ENCODE peak calls at places on chromosomes 3 and 15, in five cellular contexts. F, L, W, R and X are unnamed samples. For H3K4me1, the result is how much of the 10 kb centered on the place peaks cover.

GRCh38 chr3:52230889-52231499 is 5.5 kb upstream of the TLR9 start:
- DNase-seq in R (no peak), W (peak), L (no peak), F (no peak), X (no peak)

GRCh38 chr15:58369261-58369699 is 62.5 kb upstream of the LIPC start:
- DNase-seq in R (no peak), L (peak), W (no peak), F (no peak), X (no peak)

GRCh38 chr3:46634856-46635255 is 22.5 kb downstream of the FAM240A start:
- DNase-seq in R (no peak), W (no peak), L (no peak), F (no peak), X (no peak)

GRCh38 chr3:190326930-190327329 is 4.7 kb upstream of the CLDN1 start:
- DNase-seq in L (peak), F (no peak), W (peak), R (no peak), X (no peak)

GRCh38 chr3:134621824-134622223 is 29.0 kb downstream of the KY start:
- DNase-seq in F (no peak), W (no peak), L (peak), R (no peak), X (no peak)

GRCh38 chr15:75349851-75350588 is 3.2 kb downstream of the NEIL1 start:
- DNase-seq in R (no peak), L (no peak), W (no peak), F (peak), X (peak)

GRCh38 chr3:111904376-111905241 is 45.5 kb downstream of the PHLDB2 start:
- DNase-seq in R (peak), L (peak), F (no peak), W (no peak), X (no peak)

GRCh38 chr15:63043391-63044076 is 987 bp downstream of the TPM1 start:
- DNase-seq in R (no peak), W (peak), F (no peak), L (no peak), X (peak)

GRCh38 chr15:71295242-71296031 is 180.2 kb downstream of the THSD4 start:
- DNase-seq in L (peak), F (no peak), R (peak), W (peak), X (no peak)

GRCh38 chr3:138625707-138626365 is 17.3 kb downstream of the FAIM start:
- DNase-seq in R (no peak), W (no peak), L (peak), F (no peak), X (no peak)

GRCh38 chr3:50671331-50671730 is 3.4 kb upstream of the DOCK3 start:
- DNase-seq in R (peak), F (no peak), L (peak), W (no peak), X (no peak)

GRCh38 chr3:123629747-123630047 is 44.8 kb upstream of the HACD2 start:
- DNase-seq in R (no peak), L (no peak), F (no peak), W (no peak), X (no peak)

GRCh38 chr3:25438791-25439555 is 10.9 kb downstream of the RARB start:
- DNase-seq in W (no peak), R (no peak), L (no peak), F (no peak), X (no peak)

GRCh38 chr3:119184083-119184482 is 10.7 kb downstream of the UPK1B start:
- DNase-seq in F (no peak), R (no peak), W (no peak), L (no peak), X (no peak)

GRCh38 chr3:59473580-59473979 is 423.8 kb upstream of the CFAP20DC start:
- DNase-seq in F (no peak), R (no peak), W (no peak), L (no peak), X (no peak)

GRCh38 chr15:29110733-29111132 is 158.9 kb downstream of the NSMCE3 start:
- DNase-seq in R (no peak), W (no peak), L (no peak), F (no peak), X (no peak)

GRCh38 chr3:181362378-181362777 is 349.3 kb upstream of the SOX2 start:
- DNase-seq in F (no peak), L (no peak), W (no peak), R (no peak), X (no peak)

GRCh38 chr15:58313304-58313703 is 118.5 kb upstream of the LIPC start:
- DNase-seq in R (no peak), W (no peak), L (no peak), F (no peak), X (no peak)

GRCh38 chr3:34008836-34009479 is 210.5 kb downstream of the PDCD6IP start:
- DNase-seq in W (no peak), L (no peak), F (no peak), R (no peak), X (no peak)

GRCh38 chr15:32861741-32862140 is 143.9 kb downstream of the GREM1 start:
- DNase-seq in F (no peak), R (no peak), W (no peak), L (peak), X (no peak)

GRCh38 chr3:78660958-78661357 is 1106.8 kb downstream of the ROBO1 start:
- DNase-seq in W (peak), F (no peak), R (no peak), L (no peak), X (no peak)

GRCh38 chr15:99683000-99683670 is 50.1 kb downstream of the LYSMD4 start:
- DNase-seq in R (no peak), L (peak), F (no peak), W (no peak), X (no peak)

GRCh38 chr3:138202945-138203701 is 16.0 kb downstream of the ARMC8 start:
- DNase-seq in L (no peak), F (no peak), R (no peak), W (no peak), X (no peak)

GRCh38 chr15:100878130-100878529 is 1.5 kb upstream of the ALDH1A3 start:
- DNase-seq in L (no peak), R (no peak), W (no peak), F (no peak), X (no peak)

GRCh38 chr3:8970971-8971589 is 7.8 kb upstream of the RAD18 start:
- DNase-seq in F (peak), W (peak), R (peak), L (peak), X (peak)

GRCh38 chr3:177299250-177299649 is 102.0 kb upstream of the TBL1XR1 start:
- DNase-seq in F (no peak), L (no peak), R (no peak), W (no peak), X (no peak)

GRCh38 chr3:50978991-50979667 is 304.4 kb downstream of the DOCK3 start:
- DNase-seq in F (no peak), W (no peak), R (no peak), L (no peak), X (no peak)

GRCh38 chr15:73190189-73190601 is 137.9 kb downstream of the NEO1 start:
- DNase-seq in F (no peak), L (peak), R (no peak), W (no peak), X (no peak)

GRCh38 chr3:147886889-147887288 is 477.7 kb downstream of the ZIC1 start:
- DNase-seq in L (no peak), W (no peak), R (no peak), F (no peak), X (no peak)

GRCh38 chr3:124919756-124920155 is 14.8 kb downstream of the MUC13 start:
- DNase-seq in F (no peak), L (no peak), W (no peak), R (no peak), X (no peak)

GRCh38 chr3:195883160-195883559 is 25.2 kb downstream of the TNK2 start:
- DNase-seq in R (no peak), L (no peak), W (no peak), F (no peak), X (no peak)

GRCh38 chr3:195883801-195884200 is 24.6 kb downstream of the TNK2 start:
- DNase-seq in F (no peak), R (no peak), L (no peak), W (no peak), X (no peak)

GRCh38 chr3:195884691-195885035 is 23.7 kb downstream of the TNK2 start:
- DNase-seq in F (no peak), R (no peak), L (no peak), W (no peak), X (no peak)

GRCh38 chr3:195886181-195887141 is 21.9 kb downstream of the TNK2 start:
- DNase-seq in R (no peak), F (no peak), L (peak), W (no peak), X (no peak)

DNA sequence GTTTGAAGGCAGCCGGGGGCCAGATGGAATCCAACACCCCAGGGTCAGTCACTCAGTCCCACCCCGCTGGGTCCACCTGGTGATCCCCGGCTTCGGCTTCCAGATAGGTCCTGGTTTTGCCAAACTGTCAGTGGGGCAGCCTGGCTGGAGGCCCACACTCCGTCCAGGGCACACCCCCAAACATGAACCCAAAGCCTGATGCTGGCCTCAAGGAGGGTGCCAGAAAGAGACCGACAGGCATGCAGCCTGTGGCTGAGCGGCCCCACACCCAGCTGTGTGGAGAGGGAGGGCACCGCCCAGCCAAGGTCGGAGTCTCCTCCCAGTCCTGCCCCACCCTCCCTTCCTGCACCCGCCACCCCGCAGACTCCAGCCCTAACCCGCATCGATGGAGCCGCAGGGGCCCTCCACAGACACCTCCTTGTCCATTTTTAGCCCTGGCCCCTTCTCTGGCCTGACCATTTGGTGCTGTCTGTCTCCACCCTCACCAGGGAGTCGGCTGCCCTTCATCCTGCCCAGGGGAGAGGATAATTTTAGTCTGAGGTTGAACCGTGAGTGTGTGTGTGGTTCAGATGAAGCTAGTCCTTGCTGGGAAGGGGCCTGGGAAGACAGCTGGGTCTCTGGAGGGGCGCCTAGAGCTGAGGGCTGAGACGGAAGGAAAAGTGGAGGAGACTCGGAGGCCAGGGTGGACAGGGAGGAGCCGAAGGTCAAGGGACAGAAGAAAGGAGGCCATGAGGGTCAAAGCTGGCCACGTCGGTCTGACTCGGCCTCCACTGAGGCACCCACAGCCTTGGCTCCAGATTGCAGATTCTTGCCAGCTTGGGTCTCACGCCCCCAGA is 23.1 kb downstream of the TNK2 start:
- DNase-seq in R (no peak), L (no peak), W (no peak), F (no peak), X (peak)
- TF ChIP-seq POLR2A in R (no peak), L (no peak), W (no peak), F (no peak), X (no peak)

GRCh38 chr3:186097663-186098451 is 11.0 kb downstream of the ETV5 start:
- DNase-seq in R (peak), L (peak), W (no peak), F (peak), X (no peak)
- H3K4me1 ChIP-seq in R (under half), L (under half), W (under half), F (half or more), X (under half)

GRCh38 chr15:51982770-51983103 is 11.2 kb upstream of the LEO1 start:
- DNase-seq in F (no peak), W (no peak), L (no peak), R (peak), X (no peak)

DNA sequence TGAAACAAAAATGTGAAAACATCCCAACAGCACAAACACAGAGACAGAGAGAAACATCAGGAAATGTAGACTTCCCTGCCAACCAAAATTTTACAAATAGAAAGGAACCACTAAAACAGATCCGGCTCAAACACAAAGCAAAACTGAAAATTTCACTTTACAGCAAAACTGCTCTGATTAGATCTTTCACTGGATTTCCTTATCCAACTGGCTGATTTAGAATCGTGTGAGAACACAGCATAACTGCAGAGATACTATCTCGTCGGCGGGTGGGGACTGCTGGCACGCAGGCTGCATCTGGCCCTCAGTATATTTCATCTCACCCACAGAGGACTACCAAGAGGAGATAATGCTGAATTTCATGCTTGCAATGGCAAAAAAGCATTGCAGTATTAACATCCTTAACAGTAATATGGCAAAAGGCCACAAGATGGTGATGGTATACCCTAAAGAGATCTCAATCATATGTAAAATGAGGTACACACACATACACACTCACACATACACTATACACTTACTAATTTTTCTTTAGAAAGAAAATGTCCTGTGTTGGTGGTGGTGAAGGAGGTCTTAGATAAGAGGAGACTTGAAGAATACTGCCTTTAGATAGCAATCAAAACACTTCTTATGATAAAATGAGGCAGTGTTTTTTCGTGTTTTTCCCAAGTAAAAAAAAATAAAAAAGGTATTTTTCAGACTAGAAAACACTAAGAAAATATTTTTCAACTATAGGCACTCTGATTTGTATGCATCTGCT is 10.6 kb upstream of the LEO1 start:
- DNase-seq in W (peak), R (peak), F (no peak), L (peak), X (no peak)
- TF ChIP-seq CTCF in W (peak), R (peak), F (peak), L (peak), X (peak)

GRCh38 chr3:122512284-122512683 is 2.5 kb downstream of the KPNA1 start:
- DNase-seq in F (no peak), W (no peak), R (no peak), L (no peak), X (no peak)

GRCh38 chr3:122515020-122515468 is 305 bp upstream of the KPNA1 start:
- DNase-seq in F (no peak), W (no peak), L (no peak), R (no peak), X (no peak)

GRCh38 chr3:122514123-122515019 is at the start of gene KPNA1:
- DNase-seq in L (peak), R (peak), F (peak), W (peak), X (peak)

GRCh38 chr3:122515856-122516255 is 1.1 kb upstream of the KPNA1 start:
- DNase-seq in F (no peak), W (no peak), L (no peak), R (no peak), X (no peak)

DNA sequence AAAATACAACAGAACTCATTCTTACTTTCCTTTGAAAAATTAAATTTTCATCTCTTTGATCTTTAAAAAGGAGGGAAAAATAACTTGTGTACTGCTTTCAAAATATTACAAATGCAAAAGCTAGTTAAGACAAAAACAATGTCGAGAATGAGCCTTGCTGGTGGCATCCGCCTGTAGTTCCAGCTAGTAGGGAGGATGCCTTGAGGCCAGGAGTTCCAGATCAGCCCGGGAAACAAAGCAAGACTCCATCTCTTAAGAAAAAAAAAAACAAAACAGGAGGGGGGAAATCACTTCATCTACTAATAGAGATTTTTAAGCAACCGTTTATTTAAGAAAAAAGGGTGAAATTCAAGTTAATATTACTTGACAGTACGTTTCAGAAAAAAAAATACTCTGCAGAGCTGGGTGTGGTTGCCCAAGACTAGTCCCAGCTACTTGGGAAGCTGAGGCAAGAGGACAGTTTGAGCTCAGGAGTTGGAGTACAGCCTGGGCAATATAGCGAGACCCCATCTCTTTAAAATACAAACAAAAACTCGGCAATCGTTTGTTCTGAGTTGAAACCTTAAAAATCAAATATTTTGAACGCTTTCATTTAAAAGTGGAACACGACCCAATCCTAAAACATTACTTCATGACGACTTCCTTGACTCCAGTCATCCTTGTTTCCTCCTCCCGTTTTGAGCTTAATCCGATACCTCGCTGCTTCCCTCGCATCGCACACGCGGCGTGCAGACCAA is 1.2 kb downstream of the KPNA1 start:
- DNase-seq in R (no peak), F (no peak), L (peak), W (no peak), X (no peak)
- TF ChIP-seq POLR2A in R (no peak), F (no peak), L (no peak), W (no peak), X (no peak)

DNA sequence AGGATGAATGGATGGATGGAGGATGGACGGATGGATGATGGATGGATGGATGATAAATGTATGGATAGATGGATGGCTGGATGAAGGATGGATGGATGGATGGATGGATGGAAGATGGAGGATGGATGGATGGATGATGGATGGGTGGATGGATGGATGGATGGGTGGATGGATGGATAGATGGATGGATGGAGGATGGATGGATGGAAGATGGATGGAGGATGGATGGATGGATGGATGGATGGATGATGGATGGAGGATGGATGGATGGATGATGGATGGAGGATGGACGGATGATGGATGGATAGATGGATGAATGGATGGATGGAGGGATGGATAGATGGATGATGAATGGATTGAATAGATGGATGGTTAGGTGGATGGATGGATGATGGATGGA is 210.6 kb upstream of the IGF1R start:
- DNase-seq in R (no peak), L (no peak), W (no peak), F (no peak), X (no peak)
- H3K4me1 ChIP-seq in R (under half), L (under half), W (under half), F (under half), X (under half)

DNA sequence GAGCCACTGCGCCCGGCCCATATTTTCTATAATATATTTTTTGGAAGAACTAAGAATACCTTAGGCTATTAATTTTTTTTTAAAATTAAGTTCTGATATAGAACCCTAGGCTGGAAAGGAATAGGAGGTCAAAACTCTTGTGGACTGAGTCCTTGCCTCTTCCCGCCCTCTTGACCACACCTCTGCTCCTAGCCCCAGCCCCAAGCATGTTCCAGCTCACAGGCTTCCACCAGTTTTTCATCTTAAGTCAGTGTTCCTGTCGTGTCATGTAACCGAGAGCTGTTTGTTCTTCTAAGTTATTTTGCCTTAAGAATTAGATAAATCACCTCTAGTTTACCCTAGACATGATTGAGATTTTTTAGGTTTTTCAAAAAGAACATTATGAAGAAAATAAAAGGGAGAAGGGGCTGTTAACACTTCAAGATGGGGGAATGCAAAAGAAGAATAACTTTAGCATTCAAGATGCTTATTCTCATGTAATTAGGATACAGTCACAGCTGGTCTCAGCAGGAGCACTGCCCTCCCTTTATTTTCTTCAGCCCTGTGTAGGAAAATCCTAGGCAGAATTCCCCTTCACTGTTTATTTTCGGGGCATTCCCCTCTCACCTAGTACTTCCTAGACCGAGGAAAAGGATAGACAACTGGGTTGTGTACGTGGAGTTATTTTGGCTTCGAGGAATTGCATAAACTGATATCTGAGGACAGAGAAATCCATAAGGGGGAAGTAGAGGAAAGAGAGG is 110.2 kb downstream of the CMSS1 start:
- DNase-seq in W (no peak), F (no peak), L (no peak), R (no peak), X (no peak)
- TF ChIP-seq CTCF in W (no peak), F (no peak), L (no peak), R (no peak), X (no peak)

GRCh38 chr3:57756022-57756527 is at the start of gene SLMAP:
- DNase-seq in W (peak), L (peak), F (peak), R (peak), X (peak)
- TF ChIP-seq POLR2A in W (peak), L (peak), F (no peak), R (peak), X (peak)